ENCODE peak calls at places on chromosomes 16 and 17, in eight cellular contexts. X is KBM-7, W is NCI-H2081, Y is mesendoderm, C is K562, P is spleen, T is NCI-H146, E is body of pancreas. D is an unnamed sample.
A peak's percentile ranks its signal among the peaks of the same experiment; 100 is the strongest.

GRCh38 chr17:37607637-37608368 is 1.4 kb downstream of the SYNRG start:
- DNase-seq in X (peak; percentile 19), W (no peak), Y (no peak), C (no peak), P (peak; percentile 84), T (no peak), E (peak; percentile 10), D (peak; percentile 29)

GRCh38 chr16:50537533-50538290 is 10.5 kb upstream of the NKD1 start:
- DNase-seq in X (no peak), W (no peak), Y (no peak), C (no peak), P (peak; percentile 11), T (no peak), E (no peak), D (no peak)

GRCh38 chr16:1475552-1476114 is 805 bp upstream of the CLCN7 start:
- DNase-seq in X (no peak), W (no peak), Y (no peak), C (no peak), P (no peak), T (no peak), E (no peak), D (no peak)

GRCh38 chr16:77066896-77067496 is 124.0 kb upstream of the MON1B start:
- DNase-seq in X (no peak), W (no peak), Y (no peak), C (no peak), P (no peak), T (no peak), E (no peak), D (peak; percentile 17)

GRCh38 chr17:30323895-30324319 is 9.9 kb downstream of the TMIGD1 start:
- DNase-seq in X (peak; percentile 81), W (no peak), Y (no peak), C (peak; percentile 15), P (no peak), T (peak; percentile 73), E (peak; percentile 51), D (no peak)

GRCh38 chr16:15708997-15709396 is 59.0 kb downstream of the NDE1 start:
- DNase-seq in X (no peak), W (no peak), Y (no peak), C (no peak), P (no peak), T (no peak), E (no peak), D (no peak)

GRCh38 chr17:74116087-74116717 is 87.3 kb upstream of the RPL38 start:
- DNase-seq in X (no peak), W (peak; percentile 13), Y (peak; percentile 55), C (no peak), P (peak; percentile 15), T (peak; percentile 58), E (no peak), D (peak; percentile 57)

GRCh38 chr17:40815381-40815780 is 7.0 kb downstream of the KRT10 start:
- DNase-seq in X (no peak), W (no peak), Y (no peak), C (no peak), P (no peak), T (no peak), E (no peak), D (no peak)

GRCh38 chr17:68733241-68734176 is 132.3 kb upstream of the FAM20A start:
- DNase-seq in X (no peak), W (no peak), Y (peak; percentile 99), C (no peak), P (no peak), T (no peak), E (peak; percentile 52), D (no peak)

GRCh38 chr16:15885560-15886001 is 2.8 kb downstream of the CEP20 start:
- DNase-seq in X (no peak), W (no peak), Y (no peak), C (peak; percentile 51), P (no peak), T (no peak), E (no peak), D (no peak)

GRCh38 chr16:49618955-49619354 is 237.0 kb downstream of the ZNF423 start:
- DNase-seq in X (no peak), W (no peak), Y (no peak), C (no peak), P (no peak), T (no peak), E (no peak), D (no peak)

GRCh38 chr17:954431-955164 is 25.0 kb downstream of the NXN start:
- DNase-seq in X (no peak), W (no peak), Y (no peak), C (no peak), P (no peak), T (no peak), E (no peak), D (peak; percentile 70)

GRCh38 chr16:66705790-66706505 is 9.4 kb upstream of the CMTM4 start:
- DNase-seq in X (no peak), W (no peak), Y (no peak), C (no peak), P (peak; percentile 75), T (no peak), E (peak; percentile 41), D (no peak)

GRCh38 chr16:50924759-50925545 is 183.1 kb downstream of the CYLD start:
- DNase-seq in X (no peak), W (no peak), Y (no peak), C (no peak), P (no peak), T (peak; percentile 2), E (no peak), D (no peak)

GRCh38 chr16:30023586-30023985 is 588 bp downstream of the C16orf92 start:
- DNase-seq in X (no peak), W (no peak), Y (no peak), C (no peak), P (no peak), T (no peak), E (no peak), D (no peak)

D was measured in left kidney.